ENCODE peak calls at places on chromosomes 12 and 14, in four cellular contexts. C, H, P and W are unnamed samples.

GRCh38 chr14:100048786-100049185 is 16.4 kb upstream of the EVL start:
- DNase-seq in H (no peak), C (no peak), P (no peak), W (no peak)

GRCh38 chr12:108773798-108774788 is 42.8 kb upstream of the CORO1C start:
- DNase-seq in P (peak), C (no peak), H (peak), W (no peak)

GRCh38 chr14:93173943-93174395 is 10.7 kb downstream of the MOAP1 start:
- DNase-seq in C (no peak), P (peak), H (peak), W (no peak)

GRCh38 chr14:24037658-24038037 is 14.2 kb upstream of the CARMIL3 start:
- DNase-seq in P (no peak), C (no peak), H (no peak), W (no peak)

GRCh38 chr12:100348657-100349454 is 8.0 kb upstream of the SLC17A8 start:
- DNase-seq in P (no peak), H (peak), C (no peak), W (no peak)

GRCh38 chr12:4856556-4856955 is 53.1 kb upstream of the KCNA1 start:
- DNase-seq in P (no peak), H (no peak), C (no peak), W (no peak)

GRCh38 chr12:27780612-27781408 is 774 bp upstream of the MANSC4 start:
- DNase-seq in H (peak), C (no peak), P (peak), W (no peak)

GRCh38 chr12:77231548-77231947 is 166.2 kb upstream of the E2F7 start:
- DNase-seq in H (peak), P (no peak), C (no peak), W (no peak)

GRCh38 chr14:21068521-21069387 is 1.4 kb upstream of the ARHGEF40 start:
- DNase-seq in P (peak), H (peak), C (no peak), W (no peak)

GRCh38 chr14:95711476-95712176 is 2.3 kb downstream of the TCL1A start:
- DNase-seq in C (no peak), P (no peak), H (no peak), W (peak)

GRCh38 chr12:56661560-56661959 is 15.8 kb upstream of the ATP5F1B start:
- DNase-seq in P (no peak), H (no peak), C (no peak), W (no peak)

GRCh38 chr14:100288382-100289185 is 17.7 kb downstream of the SLC25A29 start:
- DNase-seq in P (no peak), H (no peak), C (no peak), W (no peak)

GRCh38 chr12:118350908-118351592 is 21.7 kb downstream of the TAOK3 start:
- DNase-seq in H (no peak), C (no peak), P (no peak), W (no peak)

GRCh38 chr12:131883521-131883900 is 10.9 kb upstream of the ULK1 start:
- DNase-seq in C (no peak), P (no peak), H (no peak), W (no peak)

GRCh38 chr12:49198431-49199155 is 9.7 kb upstream of the TUBA1A start:
- DNase-seq in C (no peak), H (peak), P (peak), W (no peak)

GRCh38 chr12:109594566-109595317 is 21.1 kb downstream of the MVK start:
- DNase-seq in P (no peak), C (no peak), H (no peak), W (no peak)

GRCh38 chr12:124605150-124605549 is 37.7 kb upstream of the NCOR2 start:
- DNase-seq in P (no peak), C (no peak), H (no peak), W (no peak)

GRCh38 chr14:103692871-103693270 is 22.4 kb downstream of the XRCC3 start:
- DNase-seq in H (no peak), C (no peak), P (no peak), W (no peak)

GRCh38 chr12:91948504-91948903 is 197.1 kb downstream of the BTG1 start:
- DNase-seq in P (no peak), H (no peak), C (no peak), W (no peak)

GRCh38 chr12:77685906-77686305 is 144.8 kb upstream of the NAV3 start:
- DNase-seq in H (no peak), C (no peak), P (no peak), W (no peak)

GRCh38 chr14:68694516-68695235 is 98.2 kb downstream of the ZFP36L1 start:
- DNase-seq in C (no peak), H (peak), P (no peak), W (no peak)

GRCh38 chr12:40152783-40153383 is 47.0 kb upstream of the SLC2A13 start:
- DNase-seq in C (no peak), H (peak), P (peak), W (no peak)

GRCh38 chr12:7411343-7411742 is 32.6 kb downstream of the CD163L1 start:
- DNase-seq in P (no peak), C (no peak), H (no peak), W (no peak)

GRCh38 chr14:64756712-64757111 is 52.5 kb downstream of the PLEKHG3 start:
- DNase-seq in H (no peak), C (no peak), P (no peak), W (no peak)

GRCh38 chr14:35402323-35403084 is 2.0 kb downstream of the NFKBIA start:
- DNase-seq in C (no peak), P (no peak), H (peak), W (no peak)

GRCh38 chr12:95605087-95605486 is 53.8 kb upstream of the USP44 start:
- DNase-seq in C (no peak), H (peak), P (peak), W (no peak)

GRCh38 chr14:59507063-59507751 is 22.9 kb downstream of the JKAMP start:
- DNase-seq in C (no peak), H (peak), P (peak), W (no peak)

GRCh38 chr12:14618990-14619389 is 51.3 kb upstream of the PLBD1 start:
- DNase-seq in H (peak), P (peak), C (no peak), W (no peak)

GRCh38 chr12:108193922-108194321 is 64.8 kb downstream of the WSCD2 start:
- DNase-seq in H (peak), P (peak), C (no peak), W (no peak)

DNA sequence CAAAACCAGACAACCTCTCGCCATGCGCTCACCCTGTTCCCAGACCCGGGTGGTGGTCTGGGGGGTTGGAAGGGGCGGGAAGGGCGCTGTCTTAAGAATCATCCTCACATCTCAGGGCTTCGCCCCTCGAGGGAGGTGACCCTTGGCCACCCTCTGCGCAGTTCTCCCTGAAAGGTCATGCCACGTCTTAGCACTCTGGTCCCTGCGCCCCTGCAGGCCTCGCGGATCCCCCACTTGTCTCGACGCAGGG is 40.6 kb upstream of the CAPRIN2 start:
- DNase-seq in H (no peak), P (peak), C (no peak), W (no peak)
- H3K4me3 ChIP-seq in H (peak), P (peak), C (no peak), W (peak)

GRCh38 chr12:2360630-2361170 is 307.9 kb downstream of the CACNA1C start:
- DNase-seq in P (no peak), H (peak), C (no peak), W (no peak)
- TF ChIP-seq CTCF in P (peak), H (peak), C (peak), W (no peak)

GRCh38 chr12:129096184-129096583 is 242.9 kb downstream of the GLT1D1 start:
- DNase-seq in C (no peak), P (no peak), H (no peak), W (no peak)
- H3K4me3 ChIP-seq in C (no peak), P (no peak), H (no peak), W (no peak)

GRCh38 chr14:88727057-88727456 is 65.7 kb downstream of the EML5 start:
- DNase-seq in H (no peak), C (no peak), P (no peak), W (no peak)

GRCh38 chr14:88729159-88729558 is 63.6 kb downstream of the EML5 start:
- DNase-seq in C (no peak), H (peak), P (no peak), W (no peak)
- TF ChIP-seq CTCF in C (peak), H (peak), P (peak), W (peak)